ENCODE peak calls at places on chromosomes 2 and 18, in eight cellular contexts. J is endodermal cell, I is breast epithelium, D is tibial artery, X is spleen, Z is thoracic aorta, V is uterus, M is SJSA1. F is an unnamed sample.

GRCh38 chr18:3861495-3861894 is 411.5 kb downstream of the TGIF1 start:
- DNase-seq in J (no peak), I (no peak), D (no peak), X (no peak), Z (no peak), V (no peak), M (no peak), F (no peak)

GRCh38 chr2:218998414-218999002 is 5.3 kb upstream of the CRYBA2 start:
- DNase-seq in J (no peak), I (no peak), D (no peak), X (no peak), Z (no peak), V (no peak), M (no peak), F (no peak)

GRCh38 chr2:137910641-137911040 is 53.6 kb upstream of the HNMT start:
- DNase-seq in J (no peak), I (no peak), D (no peak), X (no peak), Z (no peak), V (no peak), M (no peak), F (no peak)

GRCh38 chr2:68317971-68318685 is 1.6 kb downstream of the CNRIP1 start:
- DNase-seq in J (no peak), I (no peak), D (no peak), X (no peak), Z (no peak), V (no peak), M (no peak), F (peak; percentile 24)

GRCh38 chr2:190170673-190171072 is 108.1 kb upstream of the MSTN start:
- DNase-seq in J (no peak), I (no peak), D (no peak), X (no peak), Z (no peak), V (no peak), M (no peak), F (no peak)

GRCh38 chr2:105686588-105686987 is 58.1 kb upstream of the NCK2 start:
- DNase-seq in J (no peak), I (no peak), D (no peak), X (no peak), Z (no peak), V (no peak), M (no peak), F (no peak)

GRCh38 chr2:237441605-237442004 is 27.6 kb upstream of the COL6A3 start:
- DNase-seq in J (no peak), I (no peak), D (no peak), X (no peak), Z (no peak), V (peak; percentile 66), M (no peak), F (no peak)

GRCh38 chr2:159484537-159484936 is 131.8 kb downstream of the BAZ2B start:
- DNase-seq in J (no peak), I (no peak), D (no peak), X (no peak), Z (no peak), V (no peak), M (no peak), F (no peak)

GRCh38 chr2:43171789-43172188 is 54.6 kb downstream of the ZFP36L2 start:
- DNase-seq in J (peak; percentile 33), I (no peak), D (no peak), X (no peak), Z (no peak), V (no peak), M (no peak), F (peak; percentile 66)

GRCh38 chr18:79928563-79928960 is 22.9 kb downstream of the SLC66A2 start:
- DNase-seq in J (no peak), I (peak; percentile 17), D (peak; percentile 37), X (peak; percentile 44), Z (no peak), V (peak; percentile 5), M (no peak), F (no peak)
- H3K36me3 ChIP-seq in J (peaks cover 23% of the 10 kb centered on the region), I (no peaks in the 10 kb centered on the region), D (peaks cover 45% of the 10 kb centered on the region), X (peaks cover 28% of the 10 kb centered on the region), Z (peaks cover 10% of the 10 kb centered on the region), V (no peaks in the 10 kb centered on the region), M (peaks cover 18% of the 10 kb centered on the region), F (no peaks in the 10 kb centered on the region)

DNA sequence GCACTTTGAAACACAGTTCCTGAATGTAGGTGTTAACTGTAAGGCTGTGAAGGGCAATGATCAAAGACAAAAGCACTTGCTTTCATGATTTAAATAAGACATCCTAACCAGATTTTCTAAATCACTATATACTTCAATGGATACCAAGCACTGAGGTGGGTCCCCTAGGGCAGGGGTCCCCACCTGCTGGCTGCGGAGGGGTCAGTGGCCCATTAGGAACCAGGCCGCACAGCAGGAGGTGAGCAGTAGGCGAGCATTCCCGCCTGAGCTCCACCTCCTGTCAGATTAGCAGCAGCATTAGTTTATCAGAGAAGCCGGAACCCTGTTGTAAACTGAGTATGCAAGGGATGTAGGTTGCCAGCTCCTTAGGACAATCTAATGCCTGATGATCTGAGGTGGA is 7.1 kb downstream of the NFE2L2 start:
- DNase-seq in J (no peak), I (no peak), D (no peak), X (no peak), Z (no peak), V (no peak), M (no peak), F (no peak)
- H3K4me1 ChIP-seq in J (peaks cover 16% of the 10 kb centered on the region), I (peaks cover 3% of the 10 kb centered on the region), D (peaks cover 96% of the 10 kb centered on the region), X (peaks cover 90% of the 10 kb centered on the region), Z (peaks cover 86% of the 10 kb centered on the region), V (peaks cover 33% of the 10 kb centered on the region), M (peaks cover 65% of the 10 kb centered on the region), F (no peaks in the 10 kb centered on the region)

DNA sequence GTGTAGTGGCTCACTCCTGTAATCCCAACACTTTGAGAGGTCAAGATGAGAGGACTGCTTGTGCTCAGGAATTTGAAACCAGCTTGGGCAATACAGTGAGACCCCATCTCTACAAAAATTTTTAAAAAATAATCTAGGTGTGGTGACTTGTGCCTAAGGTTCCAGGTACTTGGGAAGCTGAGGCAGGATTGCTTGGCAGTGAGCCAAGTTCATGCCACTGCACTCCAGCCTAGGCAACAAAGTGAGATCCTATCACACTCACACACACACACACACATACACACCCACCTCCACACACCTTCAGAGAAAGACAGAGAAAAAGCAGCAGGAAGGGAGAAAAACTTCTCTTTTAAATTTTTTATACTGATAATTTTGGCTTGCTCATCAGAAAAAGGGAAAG is 25.8 kb downstream of the FAM168B start:
- DNase-seq in J (no peak), I (no peak), D (no peak), X (no peak), Z (no peak), V (no peak), M (no peak), F (no peak)
- H3K36me3 ChIP-seq in J (peaks cover 86% of the 10 kb centered on the region), I (no peaks in the 10 kb centered on the region), D (peaks cover 55% of the 10 kb centered on the region), X (peaks cover 42% of the 10 kb centered on the region), Z (peaks cover 12% of the 10 kb centered on the region), V (no peaks in the 10 kb centered on the region), M (peaks cover 79% of the 10 kb centered on the region), F (no peaks in the 10 kb centered on the region)

GRCh38 chr2:149489452-149489851 is 98.1 kb downstream of the MMADHC start:
- DNase-seq in J (peak; percentile 66), I (no peak), D (no peak), X (no peak), Z (no peak), V (no peak), M (no peak), F (no peak)
- H3K4me1 ChIP-seq in J (no peaks in the 10 kb centered on the region), I (no peaks in the 10 kb centered on the region), D (no peaks in the 10 kb centered on the region), X (no peaks in the 10 kb centered on the region), Z (no peaks in the 10 kb centered on the region), V (no peaks in the 10 kb centered on the region), M (no peaks in the 10 kb centered on the region), F (peaks cover 13% of the 10 kb centered on the region)

DNA sequence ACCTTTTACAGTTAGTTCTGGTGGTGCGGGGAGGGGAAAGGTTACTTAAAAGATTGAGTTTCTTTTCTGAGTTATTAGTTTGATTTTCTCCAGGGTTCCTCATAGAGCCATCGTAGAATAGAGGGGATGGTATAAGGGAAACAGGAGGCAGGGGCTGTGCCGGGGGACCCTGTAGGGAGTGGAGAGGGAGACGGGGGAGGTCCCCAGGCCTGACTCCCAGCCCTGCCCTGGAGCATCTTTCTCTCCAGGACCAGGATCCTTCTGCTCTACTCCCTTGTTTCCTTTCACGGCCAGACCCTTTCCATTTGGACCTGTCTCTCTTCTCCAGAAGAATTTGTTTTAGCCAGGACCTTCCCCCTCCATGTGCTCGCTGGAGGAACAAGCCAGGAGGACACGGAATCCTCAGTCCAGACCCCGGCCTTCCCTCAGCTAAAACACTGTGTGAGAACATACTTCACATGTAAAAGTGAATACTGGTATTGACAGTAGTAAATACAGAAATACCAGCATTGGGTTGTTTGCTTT is 35.4 kb downstream of the DGKD start:
- DNase-seq in J (no peak), I (no peak), D (no peak), X (no peak), Z (no peak), V (no peak), M (no peak), F (no peak)
- H3K36me3 ChIP-seq in J (peaks cover 16% of the 10 kb centered on the region), I (no peaks in the 10 kb centered on the region), D (no peaks in the 10 kb centered on the region), X (peaks cover 9% of the 10 kb centered on the region), Z (no peaks in the 10 kb centered on the region), V (no peaks in the 10 kb centered on the region), M (peaks cover 4% of the 10 kb centered on the region), F (no peaks in the 10 kb centered on the region)

DNA sequence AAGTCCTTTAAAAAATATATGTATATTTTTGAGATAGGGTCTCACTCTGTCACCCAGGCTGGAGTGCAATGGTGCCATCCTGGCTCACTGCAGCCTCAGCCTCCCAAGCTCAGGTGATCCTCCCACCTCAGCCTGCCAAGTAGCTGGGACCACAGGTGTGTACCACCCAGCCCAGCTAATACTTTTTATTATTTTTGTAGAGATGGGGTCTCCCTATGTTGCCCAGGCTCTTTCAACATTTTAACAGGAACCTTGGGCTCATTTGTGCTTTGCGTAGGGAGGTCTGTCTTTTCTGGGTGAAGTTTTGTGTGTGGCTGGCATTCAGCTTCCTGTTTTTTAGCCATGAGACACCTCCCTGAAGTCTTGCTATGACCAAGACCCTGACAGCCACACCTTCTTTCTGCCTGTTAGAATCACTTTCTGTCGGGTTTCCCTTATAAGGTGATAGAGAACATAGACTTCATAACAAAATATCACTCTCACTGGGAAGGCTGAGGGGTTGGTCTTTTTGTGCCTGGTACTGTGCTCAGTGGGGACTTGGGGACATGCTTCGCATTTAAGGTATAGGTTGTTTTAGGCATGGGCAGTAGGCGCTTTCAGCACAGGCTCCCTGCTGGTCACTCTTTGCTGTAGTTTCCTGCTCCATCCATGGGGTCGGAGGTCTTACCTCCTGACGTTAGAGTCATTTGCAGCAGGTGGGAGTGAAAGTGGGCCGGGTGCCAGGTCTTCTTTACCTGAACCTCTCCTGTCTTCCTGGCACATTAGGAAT is 3.4 kb downstream of the RAB31 start:
- DNase-seq in J (no peak), I (no peak), D (no peak), X (no peak), Z (no peak), V (no peak), M (no peak), F (no peak)
- H3K4me1 ChIP-seq in J (no peaks in the 10 kb centered on the region), I (no peaks in the 10 kb centered on the region), D (peaks cover 62% of the 10 kb centered on the region), X (peaks cover 16% of the 10 kb centered on the region), Z (peaks cover 40% of the 10 kb centered on the region), V (no peaks in the 10 kb centered on the region), M (peaks cover 52% of the 10 kb centered on the region), F (peaks cover 16% of the 10 kb centered on the region)

DNA sequence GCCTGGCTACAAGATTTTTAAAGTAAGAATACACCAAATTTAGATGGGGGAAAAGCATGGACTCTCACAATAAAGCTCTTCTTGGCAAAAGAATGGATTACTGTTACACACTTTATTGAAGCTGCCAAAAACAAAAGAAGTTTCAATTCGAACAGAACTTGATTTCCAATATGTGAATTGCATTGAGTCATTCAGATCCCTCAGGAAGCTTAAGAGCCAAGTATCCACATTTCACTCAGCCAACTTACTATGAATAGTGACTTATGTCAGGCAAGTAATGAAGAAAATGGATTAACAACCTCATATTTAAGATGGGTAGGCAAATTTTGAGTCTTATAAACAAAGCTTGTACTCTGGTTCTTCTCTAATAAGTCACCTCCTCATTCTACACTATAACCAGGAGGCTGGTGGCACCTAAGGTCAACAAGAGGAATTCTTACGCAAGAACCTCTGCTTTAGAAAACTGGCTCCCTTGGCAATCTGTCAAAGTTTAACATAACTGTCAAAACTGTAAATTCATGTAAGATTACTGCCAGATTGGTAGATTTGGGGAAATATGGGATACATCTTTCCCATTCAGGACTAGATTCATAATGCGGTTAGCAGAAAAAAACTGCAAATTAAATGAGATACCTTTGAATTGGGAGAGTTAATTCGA is 6.0 kb downstream of the HADHA start:
- DNase-seq in J (no peak), I (no peak), D (no peak), X (no peak), Z (no peak), V (no peak), M (no peak), F (no peak)
- H3K36me3 ChIP-seq in J (peaks cover 53% of the 10 kb centered on the region), I (no peaks in the 10 kb centered on the region), D (peaks cover 49% of the 10 kb centered on the region), X (peaks cover 40% of the 10 kb centered on the region), Z (peaks cover 39% of the 10 kb centered on the region), V (peaks cover 2% of the 10 kb centered on the region), M (peaks cover 57% of the 10 kb centered on the region), F (peaks cover 14% of the 10 kb centered on the region)

F was measured in tibial nerve.